ENCODE peak calls at places on chromosomes 3 and 15, in nine cellular contexts. One of them, this sample, is unnamed.
A peak's percentile ranks its signal among the peaks of the same experiment; 100 is the strongest.

GRCh38 chr3:140186421-140186920 is 251.5 kb downstream of the CLSTN2 start:
- DNase-seq in H1: no peak
- DNase-seq in prostate gland: peak; percentile 67
- DNase-seq in K562: no peak
- DNase-seq in heart left ventricle: peak; percentile 30
- DNase-seq in A549: no peak
- DNase-seq in body of pancreas: peak; percentile 47
- DNase-seq in IMR-90: peak; percentile 50
- DNase-seq in transverse colon: no peak
- DNase-seq in this sample: no peak

GRCh38 chr3:130429069-130430023 is 83.9 kb downstream of the COL6A5 start:
- DNase-seq in H1: peak; percentile 40
- DNase-seq in A549: no peak
- DNase-seq in K562: no peak
- DNase-seq in prostate gland: no peak
- DNase-seq in IMR-90: no peak
- DNase-seq in transverse colon: no peak
- DNase-seq in heart left ventricle: no peak
- DNase-seq in body of pancreas: no peak
- DNase-seq in this sample: no peak

GRCh38 chr15:41804920-41805666 is 22.8 kb upstream of the JMJD7 start:
- DNase-seq in H1: no peak
- DNase-seq in prostate gland: no peak
- DNase-seq in A549: no peak
- DNase-seq in IMR-90: no peak
- DNase-seq in body of pancreas: no peak
- DNase-seq in transverse colon: no peak
- DNase-seq in K562: no peak
- DNase-seq in heart left ventricle: no peak
- DNase-seq in this sample: no peak

GRCh38 chr15:49379996-49380395 is 43.0 kb upstream of the FGF7 start:
- DNase-seq in H1: no peak
- DNase-seq in prostate gland: no peak
- DNase-seq in K562: no peak
- DNase-seq in transverse colon: no peak
- DNase-seq in IMR-90: no peak
- DNase-seq in body of pancreas: no peak
- DNase-seq in heart left ventricle: no peak
- DNase-seq in A549: no peak
- DNase-seq in this sample: no peak

GRCh38 chr15:49110158-49110944 is 45.0 kb downstream of the COPS2 start:
- DNase-seq in transverse colon: no peak
- DNase-seq in prostate gland: no peak
- DNase-seq in H1: peak; percentile 53
- DNase-seq in heart left ventricle: no peak
- DNase-seq in body of pancreas: no peak
- DNase-seq in K562: no peak
- DNase-seq in IMR-90: no peak
- DNase-seq in A549: no peak
- DNase-seq in this sample: no peak

GRCh38 chr15:71362987-71363968 is 248.0 kb downstream of the THSD4 start:
- DNase-seq in K562: no peak
- DNase-seq in prostate gland: no peak
- DNase-seq in A549: no peak
- DNase-seq in heart left ventricle: no peak
- DNase-seq in IMR-90: no peak
- DNase-seq in body of pancreas: no peak
- DNase-seq in H1: no peak
- DNase-seq in transverse colon: no peak
- DNase-seq in this sample: no peak

GRCh38 chr3:132606085-132606484 is 9.0 kb downstream of the ACKR4 start:
- DNase-seq in A549: no peak
- DNase-seq in K562: no peak
- DNase-seq in IMR-90: peak; percentile 79
- DNase-seq in heart left ventricle: no peak
- DNase-seq in transverse colon: no peak
- DNase-seq in body of pancreas: no peak
- DNase-seq in H1: no peak
- DNase-seq in prostate gland: no peak
- DNase-seq in this sample: no peak

GRCh38 chr3:58357402-58357801 is 24.7 kb downstream of the PXK start:
- DNase-seq in H1: no peak
- DNase-seq in A549: no peak
- DNase-seq in body of pancreas: no peak
- DNase-seq in prostate gland: no peak
- DNase-seq in IMR-90: peak; percentile 32
- DNase-seq in K562: no peak
- DNase-seq in transverse colon: peak; percentile 12
- DNase-seq in heart left ventricle: no peak
- DNase-seq in this sample: no peak

GRCh38 chr3:21846976-21847375 is 96.0 kb upstream of the ZNF385D start:
- DNase-seq in transverse colon: no peak
- DNase-seq in prostate gland: no peak
- DNase-seq in K562: no peak
- DNase-seq in A549: no peak
- DNase-seq in IMR-90: no peak
- DNase-seq in heart left ventricle: no peak
- DNase-seq in body of pancreas: no peak
- DNase-seq in H1: no peak
- DNase-seq in this sample: no peak

GRCh38 chr3:50132421-50133282 is 22.5 kb upstream of the SEMA3F start:
- DNase-seq in body of pancreas: no peak
- DNase-seq in H1: no peak
- DNase-seq in heart left ventricle: no peak
- DNase-seq in IMR-90: no peak
- DNase-seq in K562: no peak
- DNase-seq in A549: no peak
- DNase-seq in prostate gland: no peak
- DNase-seq in transverse colon: no peak
- DNase-seq in this sample: no peak

GRCh38 chr3:190533511-190534282 is 19.8 kb downstream of the IL1RAP start:
- DNase-seq in heart left ventricle: peak; percentile 45
- DNase-seq in IMR-90: peak; percentile 93
- DNase-seq in transverse colon: peak; percentile 25
- DNase-seq in prostate gland: peak; percentile 82
- DNase-seq in K562: no peak
- DNase-seq in body of pancreas: peak; percentile 41
- DNase-seq in H1: no peak
- DNase-seq in A549: peak; percentile 82
- DNase-seq in this sample: peak; percentile 49

GRCh38 chr15:42728562-42728961 is 8.4 kb downstream of the CDAN1 start:
- DNase-seq in prostate gland: no peak
- DNase-seq in body of pancreas: no peak
- DNase-seq in A549: no peak
- DNase-seq in IMR-90: no peak
- DNase-seq in K562: no peak
- DNase-seq in H1: peak; percentile 42
- DNase-seq in heart left ventricle: no peak
- DNase-seq in transverse colon: no peak
- DNase-seq in this sample: no peak

GRCh38 chr3:170128259-170128976 is 53.1 kb downstream of the PHC3 start:
- DNase-seq in prostate gland: no peak
- DNase-seq in transverse colon: peak; percentile 48
- DNase-seq in A549: no peak
- DNase-seq in H1: no peak
- DNase-seq in IMR-90: no peak
- DNase-seq in heart left ventricle: no peak
- DNase-seq in body of pancreas: no peak
- DNase-seq in K562: no peak
- DNase-seq in this sample: no peak

GRCh38 chr3:129492691-129493090 is 35.7 kb upstream of the RHO start:
- DNase-seq in body of pancreas: no peak
- DNase-seq in H1: no peak
- DNase-seq in K562: no peak
- DNase-seq in prostate gland: no peak
- DNase-seq in IMR-90: no peak
- DNase-seq in A549: no peak
- DNase-seq in heart left ventricle: no peak
- DNase-seq in transverse colon: no peak
- DNase-seq in this sample: no peak

GRCh38 chr15:83110361-83110760 is 2.9 kb downstream of the TM6SF1 start:
- DNase-seq in H1: no peak
- DNase-seq in A549: no peak
- DNase-seq in heart left ventricle: no peak
- DNase-seq in prostate gland: no peak
- DNase-seq in K562: no peak
- DNase-seq in transverse colon: no peak
- DNase-seq in body of pancreas: no peak
- DNase-seq in IMR-90: peak; percentile 10
- DNase-seq in this sample: no peak

GRCh38 chr3:50662408-50662807 is 12.3 kb upstream of the DOCK3 start:
- DNase-seq in A549: no peak
- DNase-seq in heart left ventricle: no peak
- DNase-seq in body of pancreas: no peak
- DNase-seq in K562: no peak
- DNase-seq in prostate gland: no peak
- DNase-seq in transverse colon: peak; percentile 3
- DNase-seq in H1: no peak
- DNase-seq in IMR-90: no peak
- DNase-seq in this sample: no peak

GRCh38 chr3:192091831-192092230 is 630.9 kb downstream of the PYDC2 start:
- DNase-seq in transverse colon: no peak
- DNase-seq in K562: no peak
- DNase-seq in prostate gland: no peak
- DNase-seq in heart left ventricle: no peak
- DNase-seq in IMR-90: peak; percentile 1
- DNase-seq in body of pancreas: no peak
- DNase-seq in H1: no peak
- DNase-seq in A549: no peak
- DNase-seq in this sample: no peak

GRCh38 chr3:46228259-46229222 is 13.7 kb upstream of the CCR3 start:
- DNase-seq in A549: no peak
- DNase-seq in IMR-90: peak; percentile 44
- DNase-seq in transverse colon: no peak
- DNase-seq in body of pancreas: peak; percentile 9
- DNase-seq in H1: no peak
- DNase-seq in K562: peak; percentile 11
- DNase-seq in prostate gland: no peak
- DNase-seq in heart left ventricle: no peak
- DNase-seq in this sample: peak; percentile 80

GRCh38 chr3:193906849-193907410 is 229.0 kb upstream of the HES1 start:
- DNase-seq in prostate gland: no peak
- DNase-seq in IMR-90: no peak
- DNase-seq in A549: no peak
- DNase-seq in H1: no peak
- DNase-seq in transverse colon: no peak
- DNase-seq in body of pancreas: no peak
- DNase-seq in heart left ventricle: no peak
- DNase-seq in K562: no peak
- DNase-seq in this sample: no peak

GRCh38 chr3:1752205-1752604 is 346.5 kb upstream of the CNTN4 start:
- DNase-seq in transverse colon: no peak
- DNase-seq in prostate gland: no peak
- DNase-seq in body of pancreas: no peak
- DNase-seq in K562: no peak
- DNase-seq in H1: no peak
- DNase-seq in heart left ventricle: no peak
- DNase-seq in IMR-90: no peak
- DNase-seq in A549: no peak
- DNase-seq in this sample: no peak

GRCh38 chr3:126654571-126655393 is at the start of gene TXNRD3:
- DNase-seq in A549: peak; percentile 76
- DNase-seq in heart left ventricle: peak; percentile 82
- DNase-seq in prostate gland: peak; percentile 78
- DNase-seq in H1: peak; percentile 83
- DNase-seq in body of pancreas: peak; percentile 91
- DNase-seq in IMR-90: peak; percentile 49
- DNase-seq in K562: peak; percentile 69
- DNase-seq in transverse colon: peak; percentile 87
- DNase-seq in this sample: peak; percentile 68
- TF ChIP-seq POLR2A in A549: peak; percentile 80
- TF ChIP-seq POLR2A in heart left ventricle: peak; percentile 75
- TF ChIP-seq POLR2A in prostate gland: peak; percentile 75
- TF ChIP-seq POLR2A in H1: no peak
- TF ChIP-seq POLR2A in body of pancreas: peak; percentile 78
- TF ChIP-seq POLR2A in IMR-90: peak; percentile 64
- TF ChIP-seq POLR2A in K562: no peak
- TF ChIP-seq POLR2A in transverse colon: peak; percentile 52
- TF ChIP-seq POLR2A in this sample: peak; percentile 72

GRCh38 chr15:65996901-65997300 is 127.6 kb downstream of the RAB11A start:
- DNase-seq in K562: peak; percentile 14
- DNase-seq in heart left ventricle: no peak
- DNase-seq in body of pancreas: no peak
- DNase-seq in prostate gland: no peak
- DNase-seq in transverse colon: no peak
- DNase-seq in H1: no peak
- DNase-seq in IMR-90: no peak
- DNase-seq in A549: no peak
- DNase-seq in this sample: no peak
- TF ChIP-seq CTCF in K562: peak; percentile 13
- TF ChIP-seq CTCF in heart left ventricle: no peak
- TF ChIP-seq CTCF in body of pancreas: no peak
- TF ChIP-seq CTCF in prostate gland: no peak
- TF ChIP-seq CTCF in transverse colon: no peak
- TF ChIP-seq CTCF in H1: no peak
- TF ChIP-seq CTCF in IMR-90: no peak
- TF ChIP-seq CTCF in A549: no peak
- TF ChIP-seq CTCF in this sample: no peak

GRCh38 chr15:47715856-47716445 is 1.4 kb upstream of the SEMA6D start:
- DNase-seq in K562: no peak
- DNase-seq in H1: no peak
- DNase-seq in A549: no peak
- DNase-seq in heart left ventricle: peak; percentile 35
- DNase-seq in prostate gland: no peak
- DNase-seq in IMR-90: peak; percentile 47
- DNase-seq in body of pancreas: peak; percentile 20
- DNase-seq in transverse colon: no peak
- DNase-seq in this sample: no peak
- H3K27ac ChIP-seq in K562: no peak overlapping the region
- H3K27ac ChIP-seq in H1: no peak overlapping the region
- H3K27ac ChIP-seq in A549: no peak overlapping the region
- H3K27ac ChIP-seq in heart left ventricle: no peak overlapping the region
- H3K27ac ChIP-seq in prostate gland: no peak overlapping the region
- H3K27ac ChIP-seq in IMR-90: no peak overlapping the region
- H3K27ac ChIP-seq in body of pancreas: no peak overlapping the region
- H3K27ac ChIP-seq in transverse colon: peak overlapping the region; percentile 84
- H3K27ac ChIP-seq in this sample: peak overlapping the region; percentile 91

DNA sequence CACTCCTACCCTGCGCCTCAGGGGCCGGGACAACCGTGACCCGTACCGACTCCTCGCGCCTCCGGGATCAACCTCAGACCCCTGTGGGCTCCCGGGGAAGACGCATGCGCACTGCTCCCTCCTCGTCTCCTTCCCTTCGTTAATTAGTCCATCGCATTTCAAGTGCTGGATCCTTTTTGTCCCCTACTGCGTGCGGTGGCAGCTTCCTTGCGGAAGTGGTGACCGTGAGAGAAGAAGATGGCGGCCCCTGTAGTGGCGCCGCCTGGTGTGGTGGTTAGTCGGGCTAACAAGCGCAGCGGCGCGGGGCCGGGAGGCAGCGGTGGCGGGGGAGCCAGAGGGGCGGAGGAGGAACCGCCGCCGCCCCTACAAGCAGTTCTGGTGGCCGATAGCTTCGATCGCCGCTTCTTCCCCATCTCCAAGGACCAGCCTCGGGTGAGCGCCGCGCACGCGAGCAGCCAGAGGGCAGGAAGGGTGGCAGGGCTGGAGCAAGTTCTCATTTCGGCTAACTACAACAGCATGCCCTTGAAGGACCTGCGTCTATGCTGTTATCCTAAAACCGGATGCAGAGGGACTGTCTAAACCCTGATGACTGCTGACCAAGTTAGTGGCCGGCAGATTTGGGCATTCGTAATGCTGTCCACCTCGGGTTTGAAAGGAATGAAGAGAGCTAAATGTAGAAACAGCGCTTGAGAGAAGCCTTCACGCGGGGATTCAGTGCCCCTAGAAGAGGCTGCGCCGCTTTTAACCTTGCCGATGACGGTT is at the start of gene EIF2B5:
- DNase-seq in transverse colon: peak; percentile 94
- DNase-seq in K562: peak; percentile 96
- DNase-seq in body of pancreas: peak; percentile 95
- DNase-seq in A549: peak; percentile 89
- DNase-seq in heart left ventricle: peak; percentile 93
- DNase-seq in H1: peak; percentile 90
- DNase-seq in IMR-90: peak; percentile 91
- DNase-seq in prostate gland: peak; percentile 88
- DNase-seq in this sample: peak; percentile 88
- TF ChIP-seq POLR2A in transverse colon: peak; percentile 77
- TF ChIP-seq POLR2A in K562: peak; percentile 92
- TF ChIP-seq POLR2A in body of pancreas: peak; percentile 81
- TF ChIP-seq POLR2A in A549: peak; percentile 74
- TF ChIP-seq POLR2A in heart left ventricle: peak; percentile 58
- TF ChIP-seq POLR2A in H1: peak; percentile 83
- TF ChIP-seq POLR2A in IMR-90: peak; percentile 71
- TF ChIP-seq POLR2A in prostate gland: peak; percentile 49
- TF ChIP-seq POLR2A in this sample: no peak

This sample was measured in tibial nerve.